ENCODE peak calls at places on chromosomes 5 and 9, in seven cellular contexts. B is PC-3, P is GM03348, E is Caco-2, O is LoVo, K is fibroblast of pulmonary artery, I is RWPE1. L is an unnamed sample.

GRCh38 chr9:1303911-1304310 is 253.8 kb downstream of the DMRT2 start:
- DNase-seq in B (peak), P (no peak), E (no peak), O (no peak), K (no peak), I (no peak), L (no peak)

GRCh38 chr5:69497006-69497520 is 4.5 kb downstream of the OCLN start:
- DNase-seq in B (no peak), P (no peak), E (no peak), O (no peak), K (no peak), I (no peak), L (no peak)

GRCh38 chr9:136554870-136555269 is 9.0 kb upstream of the NOTCH1 start:
- DNase-seq in B (no peak), P (no peak), E (no peak), O (no peak), K (no peak), I (no peak), L (no peak)

GRCh38 chr5:159912033-159912800 is 4.1 kb upstream of the ADRA1B start:
- DNase-seq in B (peak), P (peak), E (no peak), O (no peak), K (peak), I (no peak), L (peak)

GRCh38 chr5:159788835-159789331 is 127.4 kb upstream of the ADRA1B start:
- DNase-seq in B (no peak), P (no peak), E (no peak), O (no peak), K (no peak), I (no peak), L (no peak)

GRCh38 chr5:127696688-127697087 is 6.5 kb upstream of the CCDC192 start:
- DNase-seq in B (peak), P (peak), E (no peak), O (no peak), K (peak), I (no peak), L (peak)

GRCh38 chr9:115229496-115229895 is 111.5 kb upstream of the TNC start:
- DNase-seq in B (peak), P (no peak), E (no peak), O (no peak), K (no peak), I (no peak), L (no peak)

GRCh38 chr5:10762178-10762775 is 1.2 kb upstream of the DAP start:
- DNase-seq in B (peak), P (no peak), E (no peak), O (no peak), K (peak), I (no peak), L (no peak)

GRCh38 chr9:110835859-110836271 is 167.3 kb downstream of the MUSK start:
- DNase-seq in B (no peak), P (peak), E (no peak), O (no peak), K (no peak), I (no peak), L (peak)

GRCh38 chr5:116002116-116002906 is 30.0 kb upstream of the ARL14EPL start:
- DNase-seq in B (peak), P (peak), E (no peak), O (peak), K (peak), I (no peak), L (no peak)

GRCh38 chr9:99140685-99141314 is 35.9 kb downstream of the TGFBR1 start:
- DNase-seq in B (peak), P (peak), E (peak), O (peak), K (peak), I (peak), L (peak)

GRCh38 chr5:14739538-14739937 is 75.0 kb downstream of the OTULIN start:
- DNase-seq in B (peak), P (peak), E (no peak), O (no peak), K (peak), I (peak), L (peak)

GRCh38 chr5:96075579-96076289 is 114.1 kb upstream of the ELL2 start:
- DNase-seq in B (no peak), P (no peak), E (no peak), O (no peak), K (no peak), I (peak), L (no peak)

GRCh38 chr9:78030553-78031270 is 899 bp downstream of the GNAQ start:
- DNase-seq in B (no peak), P (peak), E (peak), O (no peak), K (peak), I (peak), L (peak)

GRCh38 chr5:147403659-147404640 is 105.9 kb downstream of the DPYSL3 start:
- DNase-seq in B (peak), P (peak), E (no peak), O (peak), K (peak), I (peak), L (peak)

GRCh38 chr5:61632064-61632463 is 300.0 kb downstream of the ZSWIM6 start:
- DNase-seq in B (no peak), P (no peak), E (no peak), O (no peak), K (no peak), I (no peak), L (no peak)

GRCh38 chr5:35002459-35002858 is 45.3 kb downstream of the AGXT2 start:
- DNase-seq in B (no peak), P (no peak), E (no peak), O (no peak), K (no peak), I (no peak), L (no peak)

GRCh38 chr9:131714161-131714646 is 25.7 kb downstream of the RAPGEF1 start:
- DNase-seq in B (peak), P (peak), E (no peak), O (no peak), K (peak), I (peak), L (peak)